ENCODE peak calls at places on chromosomes 3 and 15, in nine cellular contexts. Q is heart left ventricle, O is breast epithelium, D is stomach, E is tibial nerve, X is prostate gland, A is endothelial cell of umbilical vein, K is thyroid gland, V is uterus. T is an unnamed sample. For H3K4me1, the result is how much of the 10 kb centered on the place peaks cover.

GRCh38 chr3:59133350-59133749 is 83.5 kb upstream of the CFAP20DC start:
- DNase-seq in A (no peak), X (no peak), Q (no peak), O (no peak), D (no peak), V (no peak), E (no peak), K (no peak), T (no peak)

GRCh38 chr15:49372366-49372765 is 50.7 kb upstream of the FGF7 start:
- DNase-seq in K (no peak), A (no peak), O (no peak), V (no peak), X (no peak), D (no peak), E (no peak), Q (no peak), T (no peak)

GRCh38 chr15:84840741-84841429 is 23.7 kb downstream of the ALPK3 start:
- DNase-seq in A (peak), K (peak), D (peak), E (no peak), Q (peak), O (peak), V (peak), X (no peak), T (peak)

GRCh38 chr3:154015307-154015706 is 105.9 kb upstream of the ARHGEF26 start:
- DNase-seq in V (no peak), O (no peak), Q (no peak), E (no peak), D (no peak), K (no peak), X (no peak), A (no peak), T (no peak)

GRCh38 chr3:195187609-195188529 is 83.1 kb downstream of the XXYLT1 start:
- DNase-seq in O (peak), D (no peak), A (peak), E (no peak), Q (no peak), X (no peak), V (no peak), K (no peak), T (no peak)

GRCh38 chr3:14289590-14290453 is 111.2 kb downstream of the LSM3 start:
- DNase-seq in A (peak), D (no peak), Q (no peak), V (no peak), K (no peak), O (no peak), X (no peak), E (no peak), T (no peak)

GRCh38 chr3:178421069-178421468 is 115.2 kb upstream of the KCNMB2 start:
- DNase-seq in Q (no peak), K (no peak), O (no peak), D (no peak), V (no peak), A (no peak), E (no peak), X (no peak), T (no peak)

GRCh38 chr15:101358895-101359294 is 63.8 kb upstream of the SNRPA1 start:
- DNase-seq in V (no peak), E (no peak), X (peak), A (no peak), Q (peak), O (peak), K (no peak), D (no peak), T (no peak)

GRCh38 chr3:45716790-45717336 is 27.7 kb downstream of the SACM1L start:
- DNase-seq in Q (no peak), E (no peak), D (no peak), X (no peak), V (no peak), O (no peak), A (no peak), K (no peak), T (no peak)

GRCh38 chr3:169907476-169907875 is 3.9 kb upstream of the SAMD7 start:
- DNase-seq in E (no peak), K (no peak), D (no peak), O (no peak), A (no peak), X (no peak), Q (no peak), V (no peak), T (no peak)

GRCh38 chr15:59522988-59523461 is 85.0 kb downstream of the FAM81A start:
- DNase-seq in E (no peak), D (no peak), O (no peak), X (no peak), Q (no peak), A (no peak), K (no peak), V (no peak), T (no peak)

GRCh38 chr15:89377842-89378698 is 43.4 kb upstream of the POLG start:
- DNase-seq in K (peak), Q (no peak), E (no peak), D (no peak), O (peak), X (peak), V (no peak), A (no peak), T (peak)

GRCh38 chr3:127149621-127150310 is 43.2 kb upstream of the PRR23E start:
- DNase-seq in O (no peak), K (no peak), V (peak), D (peak), A (no peak), E (no peak), Q (no peak), X (no peak), T (no peak)

GRCh38 chr3:56197991-56198390 is 270.3 kb downstream of the ERC2 start:
- DNase-seq in A (no peak), Q (no peak), E (no peak), O (no peak), V (no peak), D (no peak), X (no peak), K (peak), T (no peak)

GRCh38 chr3:23981136-23981535 is 36.0 kb downstream of the NR1D2 start:
- DNase-seq in K (no peak), V (no peak), O (no peak), X (no peak), E (no peak), A (no peak), D (no peak), Q (peak), T (no peak)

GRCh38 chr3:52242039-52242438 is 3.1 kb upstream of the TWF2 start:
- DNase-seq in K (no peak), X (no peak), Q (no peak), E (no peak), A (no peak), D (no peak), O (no peak), V (no peak), T (no peak)

GRCh38 chr15:41291065-41291631 is 41.2 kb downstream of the OIP5 start:
- DNase-seq in D (no peak), V (no peak), E (no peak), O (no peak), K (no peak), A (no peak), Q (no peak), X (no peak), T (no peak)

GRCh38 chr3:155917781-155918180 is 47.3 kb downstream of the GMPS start:
- DNase-seq in X (no peak), K (no peak), V (no peak), O (no peak), Q (no peak), A (no peak), E (no peak), D (no peak), T (no peak)

GRCh38 chr3:186123012-186123411 is 14.1 kb upstream of the ETV5 start:
- DNase-seq in X (no peak), Q (no peak), V (no peak), O (no peak), D (no peak), E (no peak), A (no peak), K (no peak), T (no peak)

GRCh38 chr3:127004641-127005397 is 21.9 kb downstream of the PLXNA1 start:
- DNase-seq in Q (no peak), A (no peak), X (no peak), O (no peak), K (no peak), E (no peak), V (no peak), D (no peak), T (no peak)

GRCh38 chr3:155232605-155233004 is 60.9 kb downstream of the STRIT1 start:
- DNase-seq in Q (peak), A (no peak), K (peak), E (peak), D (peak), X (peak), O (peak), V (peak), T (peak)

GRCh38 chr3:49803464-49804140 is 541 bp downstream of the INKA1 start:
- DNase-seq in D (no peak), Q (peak), E (no peak), O (peak), A (peak), K (peak), X (peak), V (peak), T (no peak)

GRCh38 chr15:39083213-39083612 is 497.7 kb upstream of the THBS1 start:
- DNase-seq in Q (no peak), K (no peak), D (no peak), O (no peak), V (no peak), X (no peak), A (no peak), E (no peak), T (no peak)

GRCh38 chr15:48634934-48635333 is 10.6 kb downstream of the FBN1 start:
- DNase-seq in D (no peak), V (no peak), A (peak), E (no peak), O (no peak), K (no peak), Q (no peak), X (no peak), T (no peak)

GRCh38 chr15:74179983-74180688 is 6.6 kb downstream of the ISLR start:
- DNase-seq in V (peak), D (no peak), A (peak), K (no peak), O (no peak), E (no peak), X (no peak), Q (peak), T (no peak)

GRCh38 chr3:30586806-30587486 is 19.5 kb upstream of the TGFBR2 start:
- DNase-seq in X (no peak), E (no peak), V (no peak), K (no peak), Q (no peak), A (no peak), D (no peak), O (no peak), T (no peak)

GRCh38 chr15:85340852-85341251 is 39.6 kb upstream of the AKAP13 start:
- DNase-seq in V (no peak), E (no peak), O (no peak), A (no peak), Q (no peak), X (no peak), D (no peak), K (no peak), T (no peak)

GRCh38 chr3:70531063-70531657 is 218.7 kb upstream of the MDFIC2 start:
- DNase-seq in Q (no peak), O (no peak), K (no peak), E (no peak), D (no peak), A (peak), V (no peak), X (no peak), T (no peak)

GRCh38 chr3:10672422-10672821 is 143.6 kb upstream of the SLC6A11 start:
- DNase-seq in O (no peak), K (no peak), X (no peak), A (no peak), V (peak), E (no peak), Q (no peak), D (no peak), T (no peak)

GRCh38 chr15:48638966-48639365 is 6.5 kb downstream of the FBN1 start:
- DNase-seq in E (no peak), X (no peak), V (no peak), K (no peak), Q (no peak), D (no peak), O (no peak), A (no peak), T (no peak)

GRCh38 chr3:118577055-118577759 is 457.4 kb downstream of the IGSF11 start:
- DNase-seq in E (no peak), O (no peak), A (no peak), X (no peak), V (no peak), Q (no peak), K (no peak), D (no peak), T (no peak)

GRCh38 chr3:38327335-38328009 is 19.1 kb upstream of the XYLB start:
- DNase-seq in E (no peak), K (no peak), Q (no peak), D (no peak), X (no peak), O (no peak), V (no peak), A (peak), T (no peak)

GRCh38 chr3:128698211-128699011 is 27.6 kb upstream of the RAB7A start:
- DNase-seq in V (peak), E (no peak), D (peak), K (peak), O (no peak), A (peak), X (peak), Q (peak), T (peak)
- TF ChIP-seq POLR2A in V (no peak), E (no peak), D (no peak), K (no peak), O (peak), A (no peak), X (no peak), Q (no peak), T (no peak)

GRCh38 chr3:42033741-42034140 is 57.4 kb upstream of the TRAK1 start:
- DNase-seq in K (no peak), A (no peak), O (no peak), E (no peak), V (no peak), X (no peak), D (no peak), Q (no peak), T (no peak)
- H3K4me1 ChIP-seq in K (half or more), A (under half), O (under half), E (half or more), V (under half), X (under half), D (half or more), Q (half or more), T (under half)

DNA sequence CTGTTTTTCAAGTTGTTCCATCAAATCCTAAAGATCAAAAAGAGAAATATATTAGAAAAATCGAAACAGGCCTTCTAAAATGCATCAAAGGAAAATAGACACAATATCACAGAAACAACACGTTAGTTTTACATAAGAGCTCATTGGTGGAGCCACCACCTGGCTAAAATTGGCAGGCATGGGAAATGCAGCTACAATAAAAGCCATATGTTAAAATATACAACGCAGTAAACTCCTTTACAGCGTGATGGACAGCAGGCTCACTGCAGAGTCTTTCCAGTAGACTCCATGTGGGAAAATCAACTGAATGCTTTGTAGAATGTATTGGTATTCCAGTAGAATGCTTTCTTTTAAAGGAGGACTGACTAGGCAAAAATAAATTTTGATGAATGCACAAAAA is 40.9 kb upstream of the MYO5C start:
- DNase-seq in E (no peak), V (no peak), X (peak), Q (no peak), A (no peak), K (no peak), D (no peak), O (no peak), T (no peak)
- TF ChIP-seq CTCF in E (no peak), V (no peak), X (no peak), Q (no peak), A (no peak), K (no peak), D (no peak), O (no peak), T (no peak)

DNA sequence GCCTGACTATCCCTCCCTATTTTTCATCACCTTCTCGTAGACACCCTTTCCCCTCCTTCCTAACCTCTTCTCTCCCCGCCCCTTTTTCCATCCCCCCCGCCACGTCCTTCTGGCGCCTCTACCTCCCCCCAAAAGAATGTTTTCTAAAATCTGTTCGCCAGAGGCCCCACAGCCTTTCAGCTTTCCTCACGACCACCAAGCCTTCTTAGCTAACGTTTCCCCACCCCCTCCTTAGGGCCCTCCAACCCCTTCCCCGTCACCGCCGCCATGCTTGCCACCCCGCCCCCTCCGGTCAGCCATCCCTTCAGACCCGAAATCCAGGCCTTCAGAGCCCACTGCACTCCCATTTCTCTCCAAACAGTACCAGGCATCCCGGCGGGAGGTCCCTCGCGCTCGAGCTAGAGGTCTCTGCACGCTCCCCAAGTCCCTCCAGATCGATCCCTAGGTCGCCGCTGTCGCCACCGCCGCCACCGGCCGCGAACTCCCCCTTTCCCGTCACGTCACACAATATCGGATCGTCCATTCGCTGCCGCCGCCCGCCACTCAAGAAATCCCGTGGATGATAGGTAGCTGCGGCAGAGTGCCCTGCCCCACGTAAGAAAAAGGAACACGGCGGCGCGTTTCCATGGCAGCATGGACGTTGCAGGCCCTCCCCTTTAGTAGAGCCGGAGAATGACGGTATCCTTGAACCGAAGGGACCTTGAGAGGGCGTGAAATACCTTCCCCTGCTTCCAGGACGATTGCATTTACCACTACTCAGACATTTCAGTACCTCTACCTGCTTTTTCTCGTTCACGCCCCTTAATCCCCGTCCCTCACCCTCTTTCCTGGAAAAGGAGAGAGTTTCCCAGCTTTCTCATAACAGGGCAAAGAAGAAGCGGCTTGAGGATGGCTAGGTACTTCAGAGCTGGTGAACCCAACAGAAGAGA is at the start of gene TP53BP1:
- DNase-seq in E (peak), A (peak), Q (peak), X (peak), V (peak), K (peak), D (peak), O (peak), T (peak)
- TF ChIP-seq POLR2A in E (no peak), A (peak), Q (no peak), X (peak), V (no peak), K (no peak), D (no peak), O (no peak), T (peak)

GRCh38 chr3:188270423-188270972 is 116.5 kb downstream of the LPP start:
- DNase-seq in A (peak), X (no peak), E (no peak), Q (no peak), O (peak), K (no peak), V (peak), D (no peak), T (peak)
- H3K4me1 ChIP-seq in A (half or more), X (under half), E (under half), Q (half or more), O (under half), K (under half), V (under half), D (half or more), T (under half)

DNA sequence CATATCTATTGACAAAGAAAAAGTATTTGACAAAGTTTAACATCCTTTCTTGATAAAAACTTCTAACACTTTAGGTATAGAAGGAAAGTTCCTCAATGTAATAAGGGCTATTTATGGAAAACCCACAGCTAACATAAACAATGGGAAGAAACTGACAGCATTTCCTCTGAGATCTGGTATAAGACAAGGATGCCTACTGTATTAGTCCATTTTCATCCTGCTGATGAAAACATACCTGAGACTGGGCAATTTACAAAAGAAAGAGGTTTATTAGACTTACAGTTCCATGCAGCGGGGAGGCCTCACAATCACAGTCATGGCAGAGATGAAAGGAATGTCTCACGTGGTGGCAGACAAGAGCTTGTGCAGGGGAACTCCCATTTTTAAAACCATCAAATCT is 17.8 kb upstream of the CLDN1 start:
- DNase-seq in O (no peak), V (no peak), E (no peak), X (no peak), A (peak), K (no peak), D (no peak), Q (no peak), T (no peak)
- TF ChIP-seq CTCF in O (no peak), V (no peak), E (no peak), X (no peak), A (no peak), K (no peak), D (no peak), Q (no peak), T (no peak)

T was measured in testis.